ENCODE peak calls at places on chromosomes 12 and 14, in nine cellular contexts. C, R, D, J, X, N, T, Y and L are unnamed samples.

GRCh38 chr12:102438047-102438822 is 42.1 kb downstream of the IGF1 start:
- DNase-seq in Y (no peak), R (no peak), D (no peak), T (peak), N (no peak), X (no peak), J (no peak), C (peak), L (no peak)

GRCh38 chr14:22836301-22837058 is at the start of gene MMP14:
- DNase-seq in J (peak), N (peak), Y (peak), R (peak), D (peak), C (peak), X (no peak), T (peak), L (peak)

GRCh38 chr12:82223421-82223820 is 134.8 kb downstream of the CCDC59 start:
- DNase-seq in Y (no peak), D (no peak), T (no peak), X (no peak), J (no peak), C (no peak), N (no peak), R (no peak), L (no peak)

GRCh38 chr12:116604151-116604550 is 45.0 kb downstream of the MAP1LC3B2 start:
- DNase-seq in X (no peak), R (no peak), Y (no peak), D (no peak), T (peak), C (no peak), J (no peak), N (no peak), L (no peak)

GRCh38 chr14:93713726-93714405 is 74.4 kb downstream of the PRIMA1 start:
- DNase-seq in Y (no peak), T (no peak), N (no peak), J (peak), D (peak), C (no peak), R (no peak), X (no peak), L (no peak)

GRCh38 chr12:30519535-30519934 is 176.1 kb downstream of the IPO8 start:
- DNase-seq in J (no peak), C (no peak), R (no peak), N (no peak), Y (peak), D (no peak), X (no peak), T (no peak), L (no peak)

GRCh38 chr14:94769413-94770250 is at the start of gene GSC:
- DNase-seq in X (peak), C (peak), T (peak), N (peak), J (peak), Y (peak), R (no peak), D (no peak), L (no peak)

GRCh38 chr12:50024804-50025186 is 499 bp downstream of the RACGAP1 start:
- DNase-seq in J (no peak), N (no peak), D (no peak), T (no peak), R (no peak), X (no peak), Y (no peak), C (peak), L (no peak)

GRCh38 chr12:10900530-10900929 is 8.8 kb downstream of the TAS2R13 start:
- DNase-seq in N (no peak), R (no peak), Y (no peak), D (no peak), X (no peak), T (no peak), J (no peak), C (no peak), L (no peak)

GRCh38 chr14:75711134-75711795 is 50.2 kb downstream of the TTLL5 start:
- DNase-seq in C (peak), J (peak), D (no peak), X (peak), N (no peak), R (no peak), Y (peak), T (peak), L (no peak)

GRCh38 chr12:67827820-67828383 is 161.3 kb upstream of the IFNG-AS1 start:
- DNase-seq in J (peak), X (peak), N (no peak), D (peak), R (no peak), C (peak), T (peak), Y (no peak), L (peak)

GRCh38 chr14:54730156-54730961 is 163.4 kb downstream of the SAMD4A start:
- DNase-seq in J (peak), N (no peak), R (no peak), C (peak), X (no peak), T (peak), Y (no peak), D (no peak), L (peak)

GRCh38 chr12:71385155-71385554 is 54.4 kb upstream of the LGR5 start:
- DNase-seq in R (no peak), T (no peak), X (no peak), D (no peak), N (no peak), Y (no peak), C (no peak), J (no peak), L (no peak)

GRCh38 chr12:1518763-1519516 is 75.4 kb downstream of the FBXL14 start:
- DNase-seq in C (peak), N (peak), D (no peak), T (peak), Y (no peak), X (no peak), J (no peak), R (no peak), L (peak)

GRCh38 chr14:103542545-103543088 is 13.6 kb downstream of the TRMT61A start:
- DNase-seq in C (no peak), N (peak), R (peak), Y (peak), X (no peak), J (peak), D (peak), T (no peak), L (peak)

GRCh38 chr14:52824479-52824878 is 33.1 kb upstream of the GNPNAT1 start:
- DNase-seq in J (no peak), C (peak), T (no peak), N (no peak), D (no peak), R (no peak), Y (no peak), X (no peak), L (no peak)

GRCh38 chr14:67636361-67636919 is 16.7 kb downstream of the ARG2 start:
- DNase-seq in Y (no peak), C (peak), X (no peak), D (no peak), J (no peak), N (no peak), T (peak), R (no peak), L (peak)

GRCh38 chr14:61965030-61965745 is 203.0 kb downstream of the SNAPC1 start:
- DNase-seq in N (no peak), C (peak), J (no peak), T (peak), D (no peak), Y (no peak), R (no peak), X (no peak), L (peak)

GRCh38 chr12:19066471-19067001 is 63.0 kb upstream of the PLEKHA5 start:
- DNase-seq in C (no peak), N (no peak), J (no peak), D (no peak), R (no peak), Y (peak), X (no peak), T (no peak), L (no peak)

GRCh38 chr12:104494137-104494815 is 37.5 kb downstream of the CHST11 start:
- DNase-seq in T (peak), R (peak), C (peak), X (no peak), Y (no peak), J (no peak), N (no peak), D (no peak), L (peak)

GRCh38 chr12:105793421-105793820 is 345.3 kb downstream of the NUAK1 start:
- DNase-seq in C (no peak), T (no peak), J (no peak), N (no peak), X (no peak), Y (no peak), D (no peak), R (no peak), L (no peak)

GRCh38 chr12:47133981-47134380 is 54.2 kb upstream of the AMIGO2 start:
- DNase-seq in J (no peak), R (no peak), X (no peak), Y (no peak), C (no peak), T (no peak), N (no peak), D (no peak), L (no peak)

GRCh38 chr14:57736391-57736790 is 129.5 kb downstream of the SLC35F4 start:
- DNase-seq in N (no peak), R (no peak), C (no peak), X (no peak), T (no peak), Y (no peak), J (no peak), D (no peak), L (no peak)

GRCh38 chr12:64186789-64187188 is 35.3 kb downstream of the KICS2 start:
- DNase-seq in T (no peak), N (no peak), C (peak), Y (no peak), D (no peak), R (no peak), J (no peak), X (peak), L (no peak)

GRCh38 chr12:105861232-105861631 is 277.5 kb downstream of the NUAK1 start:
- DNase-seq in J (no peak), D (no peak), X (no peak), C (no peak), T (no peak), N (no peak), R (no peak), Y (no peak), L (no peak)

GRCh38 chr12:69502342-69503081 is 32.3 kb downstream of the FRS2 start:
- DNase-seq in T (peak), D (no peak), Y (no peak), X (no peak), R (no peak), N (no peak), J (no peak), C (peak), L (peak)

GRCh38 chr14:27387458-27387857 is 789.6 kb upstream of the NOVA1 start:
- DNase-seq in D (no peak), C (peak), Y (no peak), X (no peak), N (no peak), T (no peak), J (no peak), R (no peak), L (no peak)

GRCh38 chr12:18239561-18239960 is 21.8 kb upstream of the PIK3C2G start:
- DNase-seq in D (no peak), J (no peak), X (no peak), N (no peak), Y (no peak), C (peak), T (no peak), R (no peak), L (no peak)

GRCh38 chr12:110006115-110006514 is 6.9 kb downstream of the ANKRD13A start:
- DNase-seq in Y (no peak), D (no peak), J (no peak), T (no peak), N (no peak), R (no peak), X (no peak), C (no peak), L (no peak)

GRCh38 chr12:110005319-110005973 is 6.2 kb downstream of the ANKRD13A start:
- DNase-seq in T (no peak), R (no peak), X (no peak), N (no peak), D (no peak), Y (no peak), C (no peak), J (no peak), L (no peak)

GRCh38 chr12:110004598-110004997 is 5.4 kb downstream of the ANKRD13A start:
- DNase-seq in D (no peak), T (no peak), Y (no peak), R (no peak), X (no peak), N (no peak), J (no peak), C (no peak), L (no peak)

GRCh38 chr12:110010853-110011835 is 11.9 kb downstream of the ANKRD13A start:
- DNase-seq in D (no peak), N (no peak), T (no peak), Y (no peak), J (no peak), C (no peak), X (no peak), R (no peak), L (no peak)

GRCh38 chr12:110007874-110008273 is 8.6 kb downstream of the ANKRD13A start:
- DNase-seq in R (no peak), C (no peak), D (no peak), N (no peak), T (no peak), Y (no peak), J (no peak), X (no peak), L (no peak)
- H3K4me3 ChIP-seq in R (no peak), C (no peak), D (no peak), N (no peak), T (no peak), Y (no peak), J (no peak), X (no peak), L (no peak)

DNA sequence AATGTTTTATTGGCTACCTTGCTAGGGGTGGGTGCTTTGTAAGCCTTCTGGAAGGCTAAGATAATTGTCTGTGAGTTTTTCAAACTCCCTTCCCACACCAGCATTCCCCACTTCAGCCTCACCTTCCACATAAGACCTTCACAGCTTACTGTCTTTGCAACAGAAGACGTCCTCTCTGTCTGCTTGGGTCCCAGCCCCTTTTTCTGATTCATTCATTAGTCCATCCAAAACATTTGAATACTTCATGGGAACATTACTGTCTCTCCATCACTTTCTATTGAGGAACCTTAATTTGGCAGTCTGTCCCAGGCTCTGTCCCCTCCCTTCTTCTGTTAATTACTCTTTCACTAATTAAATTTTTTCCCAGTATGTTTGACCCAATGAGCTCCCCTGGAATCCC is 965 bp upstream of the MARCHF9 start:
- DNase-seq in R (no peak), N (no peak), T (no peak), Y (no peak), D (no peak), J (no peak), X (no peak), C (no peak), L (no peak)
- H3K4me3 ChIP-seq in R (no peak), N (no peak), T (no peak), Y (no peak), D (no peak), J (peak), X (no peak), C (no peak), L (no peak)

DNA sequence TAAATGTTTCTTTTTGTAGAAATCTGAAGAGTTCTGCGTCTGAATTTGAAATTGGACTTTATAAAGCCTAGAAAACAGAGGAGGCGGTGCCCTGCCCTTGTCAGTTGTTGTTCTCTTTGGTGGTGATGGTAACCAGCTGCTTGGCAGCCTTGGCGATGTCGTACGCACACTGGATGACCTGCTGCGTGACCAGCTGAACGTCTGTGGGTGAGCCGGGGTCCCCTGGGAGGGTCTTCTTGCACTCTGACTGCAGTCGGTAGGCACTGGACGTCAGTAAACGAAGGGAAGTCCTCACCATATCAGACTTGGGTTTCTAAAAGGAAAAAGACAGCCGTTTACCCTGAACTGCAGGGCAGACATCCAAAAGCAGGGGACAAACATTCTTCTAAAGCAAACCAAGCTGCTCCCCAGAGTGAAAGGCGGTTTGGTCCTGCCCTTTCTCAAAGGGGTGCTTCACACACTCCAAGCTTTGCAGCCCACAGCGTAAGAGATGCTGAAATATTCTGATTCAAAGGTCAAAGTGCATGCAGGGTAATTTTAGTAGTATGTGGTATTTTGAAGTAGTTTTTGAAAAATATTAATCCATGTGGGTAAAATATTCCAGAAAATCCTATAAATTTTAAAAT is 32.9 kb downstream of the TCHP start:
- DNase-seq in J (no peak), D (peak), T (no peak), N (no peak), R (peak), C (peak), Y (peak), X (no peak), L (no peak)
- H3K4me3 ChIP-seq in J (no peak), D (no peak), T (no peak), N (no peak), R (no peak), C (no peak), Y (no peak), X (no peak), L (no peak)

GRCh38 chr14:51394391-51394790 is 154.3 kb downstream of the TMX1 start:
- DNase-seq in J (no peak), C (peak), N (no peak), R (no peak), T (no peak), Y (no peak), X (no peak), D (no peak), L (no peak)

GRCh38 chr14:51395361-51395849 is 155.4 kb downstream of the TMX1 start:
- DNase-seq in D (peak), R (peak), T (peak), J (peak), Y (peak), N (no peak), C (peak), X (no peak), L (peak)

GRCh38 chr14:51398898-51399297 is 158.9 kb downstream of the TMX1 start:
- DNase-seq in X (peak), R (no peak), Y (no peak), J (no peak), C (peak), D (no peak), T (peak), N (no peak), L (peak)

GRCh38 chr14:51394804-51395203 is 154.8 kb downstream of the TMX1 start:
- DNase-seq in N (no peak), T (no peak), D (no peak), X (no peak), R (no peak), J (no peak), Y (no peak), C (peak), L (no peak)

DNA sequence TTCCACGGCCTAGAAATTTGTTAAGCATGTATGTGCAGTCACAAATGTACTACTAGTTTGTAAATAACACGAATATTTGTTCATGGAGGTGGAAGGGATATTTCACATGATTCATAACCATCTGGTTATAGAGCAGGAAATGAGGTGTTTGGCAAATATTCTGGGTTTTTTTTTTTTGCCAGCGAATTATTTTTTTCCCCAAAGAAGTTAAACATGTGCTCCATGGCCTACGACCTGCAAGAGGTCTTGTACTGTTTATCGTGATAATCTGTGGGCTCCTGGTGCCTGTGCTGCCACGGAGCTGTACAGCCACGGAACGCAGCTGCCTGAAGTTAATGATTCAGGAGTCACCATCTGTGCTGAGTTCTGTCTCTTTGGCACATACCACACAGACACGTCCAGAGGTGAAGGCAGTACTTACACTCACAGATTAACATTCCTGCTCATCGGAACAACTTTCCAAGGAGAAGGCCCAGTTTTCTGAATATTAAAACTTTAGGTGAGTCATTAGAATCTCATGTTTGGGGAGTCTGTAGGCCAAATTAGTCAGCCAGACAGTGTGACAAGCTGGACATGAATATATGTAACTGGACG is 156.3 kb downstream of the TMX1 start:
- DNase-seq in D (peak), Y (peak), T (peak), X (peak), C (peak), R (no peak), N (no peak), J (no peak), L (peak)
- H3K4me3 ChIP-seq in D (no peak), Y (no peak), T (no peak), X (no peak), C (no peak), R (no peak), N (no peak), J (no peak), L (peak)

GRCh38 chr12:120062976-120063579 is 53.5 kb downstream of the RAB35 start:
- DNase-seq in T (no peak), N (no peak), R (no peak), Y (no peak), J (no peak), X (no peak), C (peak), D (no peak), L (no peak)

GRCh38 chr12:120065472-120065871 is 51.1 kb downstream of the RAB35 start:
- DNase-seq in X (no peak), C (no peak), T (no peak), Y (no peak), N (no peak), D (no peak), R (no peak), J (no peak), L (no peak)

GRCh38 chr12:120060196-120060595 is 56.4 kb downstream of the RAB35 start:
- DNase-seq in C (peak), X (no peak), Y (no peak), R (no peak), J (no peak), N (no peak), T (no peak), D (no peak), L (no peak)

GRCh38 chr12:120064054-120064940 is 52.3 kb downstream of the RAB35 start:
- DNase-seq in J (no peak), D (no peak), N (no peak), C (no peak), T (peak), X (no peak), R (no peak), Y (no peak), L (no peak)

DNA sequence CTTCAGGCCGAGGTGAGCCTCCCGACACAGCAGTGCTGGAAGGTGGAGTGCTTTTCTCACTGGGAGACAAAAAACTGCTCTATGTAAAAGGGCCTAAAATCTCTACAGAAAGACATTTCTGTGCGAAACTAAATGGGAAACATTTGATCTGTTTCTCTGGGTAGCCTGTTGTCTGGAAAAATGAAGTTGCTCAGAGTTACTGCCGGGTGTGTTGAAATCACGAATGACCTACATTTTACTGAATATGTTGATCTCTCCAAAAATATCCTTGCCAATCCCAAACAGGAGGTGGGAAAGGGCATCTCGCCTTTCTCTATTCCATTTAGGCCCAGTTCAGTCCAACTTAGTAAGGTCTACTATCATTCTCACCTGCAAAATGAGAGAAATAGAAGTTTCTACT is 54.7 kb downstream of the RAB35 start:
- DNase-seq in J (no peak), Y (no peak), X (no peak), N (no peak), D (no peak), C (no peak), R (no peak), T (no peak), L (no peak)
- H3K4me3 ChIP-seq in J (no peak), Y (no peak), X (no peak), N (no peak), D (no peak), C (no peak), R (no peak), T (no peak), L (no peak)